ENCODE peak calls at places on chromosomes 6 and 20, in five cellular contexts. U is heart left ventricle, R is tibial nerve, H is left lung, T is mammary epithelial cell. P is an unnamed sample.

GRCh38 chr6:148367418-148368024 is 24.9 kb downstream of the SASH1 start:
- DNase-seq in H (no peak), U (peak; percentile 81), R (peak; percentile 47), T (peak; percentile 42), P (peak; percentile 80)

GRCh38 chr6:70857387-70858077 is 99.3 kb downstream of the B3GAT2 start:
- DNase-seq in R (no peak), H (no peak), U (no peak), T (no peak), P (no peak)

GRCh38 chr6:170232186-170233002 is 58.5 kb downstream of the DLL1 start:
- DNase-seq in U (no peak), R (no peak), T (peak; percentile 18), H (no peak), P (no peak)

GRCh38 chr20:11067359-11067758 is 393.6 kb upstream of the JAG1 start:
- DNase-seq in T (no peak), R (no peak), H (no peak), U (no peak), P (no peak)

GRCh38 chr20:18663932-18664331 is 76.1 kb downstream of the DTD1 start:
- DNase-seq in U (no peak), H (no peak), R (no peak), T (peak; percentile 2), P (no peak)

GRCh38 chr20:330233-331149 is 5.1 kb downstream of the SOX12 start:
- DNase-seq in H (no peak), U (peak; percentile 57), T (peak; percentile 50), R (no peak), P (no peak)

GRCh38 chr6:125952764-125953501 is 3.6 kb upstream of the HINT3 start:
- DNase-seq in T (peak; percentile 34), R (no peak), H (no peak), U (no peak), P (no peak)

GRCh38 chr6:152863618-152864326 is 113.2 kb downstream of the VIP start:
- DNase-seq in T (peak; percentile 51), R (peak; percentile 42), H (peak; percentile 34), U (peak; percentile 60), P (no peak)

GRCh38 chr6:137552809-137553208 is 58.6 kb upstream of the OLIG3 start:
- DNase-seq in T (no peak), U (no peak), R (no peak), H (no peak), P (no peak)

GRCh38 chr20:44448753-44449546 is 26.7 kb upstream of the TTPAL start:
- DNase-seq in U (no peak), R (no peak), T (no peak), H (no peak), P (no peak)

GRCh38 chr6:20866940-20867630 is 332.8 kb downstream of the CDKAL1 start:
- DNase-seq in T (no peak), R (no peak), U (no peak), H (no peak), P (no peak)

GRCh38 chr20:11740975-11741374 is 176.7 kb upstream of the BTBD3 start:
- DNase-seq in U (no peak), T (no peak), R (no peak), H (no peak), P (no peak)

GRCh38 chr6:34568341-34568680 is 12.2 kb upstream of the SPDEF start:
- DNase-seq in R (no peak), H (no peak), T (no peak), U (no peak), P (no peak)

GRCh38 chr20:58622671-58623578 is 28.2 kb upstream of the STX16 start:
- DNase-seq in U (no peak), H (no peak), T (no peak), R (no peak), P (no peak)

GRCh38 chr6:24520929-24521546 is 26.3 kb downstream of the ALDH5A1 start:
- DNase-seq in T (peak; percentile 8), U (no peak), R (no peak), H (peak; percentile 41), P (no peak)

GRCh38 chr20:32333988-32334885 is 23.9 kb upstream of the ASXL1 start:
- DNase-seq in T (no peak), R (no peak), H (peak; percentile 84), U (peak; percentile 84), P (no peak)

GRCh38 chr20:64246616-64247311 is 8.8 kb upstream of the PCMTD2 start:
- DNase-seq in R (no peak), T (no peak), H (no peak), U (no peak), P (no peak)

GRCh38 chr20:20690676-20691476 is 21.6 kb downstream of the RALGAPA2 start:
- DNase-seq in R (no peak), H (no peak), T (no peak), U (no peak), P (no peak)

GRCh38 chr6:146962332-146962731 is 241.9 kb upstream of the STXBP5 start:
- DNase-seq in R (no peak), H (no peak), T (no peak), U (no peak), P (no peak)

GRCh38 chr6:7247179-7247456 is 65.9 kb downstream of the SSR1 start:
- DNase-seq in R (no peak), H (no peak), U (no peak), T (no peak), P (no peak)

GRCh38 chr6:16762265-16762546 is 946 bp upstream of the ATXN1 start:
- DNase-seq in T (no peak), R (no peak), H (no peak), U (no peak), P (no peak)

GRCh38 chr20:31835977-31836852 is 9.2 kb downstream of the FOXS1 start:
- DNase-seq in U (peak; percentile 87), H (peak; percentile 89), R (peak; percentile 87), T (peak; percentile 85), P (peak; percentile 93)

GRCh38 chr6:157571269-157571668 is 190.3 kb downstream of the ZDHHC14 start:
- DNase-seq in T (no peak), U (no peak), H (no peak), R (no peak), P (no peak)
- H3K4me3 ChIP-seq in T (no peak overlapping the region), U (no peak overlapping the region), H (no peak overlapping the region), R (no peak overlapping the region), P (no peak overlapping the region)

GRCh38 chr20:22559711-22560305 is 24.6 kb downstream of the FOXA2 start:
- DNase-seq in R (no peak), T (no peak), U (no peak), H (no peak), P (no peak)
- H3K27ac ChIP-seq in R (no peak overlapping the region), T (no peak overlapping the region), U (no peak overlapping the region), H (no peak overlapping the region), P (no peak overlapping the region)

GRCh38 chr20:23640873-23641667 is 3.3 kb upstream of the CST3 start:
- DNase-seq in H (no peak), U (no peak), R (no peak), T (no peak), P (no peak)
- TF ChIP-seq CTCF in H (no peak), U (no peak), R (no peak), T (no peak), P (no peak)

GRCh38 chr6:108133594-108134179 is 32.1 kb upstream of the NR2E1 start:
- DNase-seq in T (peak; percentile 68), U (peak; percentile 40), R (no peak), H (peak; percentile 63), P (no peak)

GRCh38 chr6:108132863-108133262 is 33.0 kb upstream of the NR2E1 start:
- DNase-seq in R (no peak), H (no peak), T (no peak), U (no peak), P (no peak)

GRCh38 chr6:108134213-108134973 is 31.4 kb upstream of the NR2E1 start:
- DNase-seq in R (no peak), H (no peak), T (no peak), U (no peak), P (no peak)
- H3K4me3 ChIP-seq in R (peak overlapping the region; percentile 52), H (peak overlapping the region; percentile 24), T (peak overlapping the region; percentile 2), U (peak overlapping the region; percentile 55), P (peak overlapping the region; percentile 67)

GRCh38 chr6:89351632-89352328 is 742 bp downstream of the UBE2J1 start:
- DNase-seq in H (no peak), T (no peak), U (no peak), R (no peak), P (no peak)

GRCh38 chr6:89352329-89353117 is at the start of gene UBE2J1:
- DNase-seq in T (peak; percentile 91), H (peak; percentile 97), U (peak; percentile 96), R (peak; percentile 84), P (peak; percentile 97)

GRCh38 chr6:89353118-89353556 is 615 bp upstream of the UBE2J1 start:
- DNase-seq in U (no peak), T (no peak), R (no peak), H (no peak), P (no peak)

GRCh38 chr6:89355511-89356185 is 3.1 kb upstream of the UBE2J1 start:
- DNase-seq in H (no peak), U (no peak), T (no peak), R (no peak), P (no peak)

DNA sequence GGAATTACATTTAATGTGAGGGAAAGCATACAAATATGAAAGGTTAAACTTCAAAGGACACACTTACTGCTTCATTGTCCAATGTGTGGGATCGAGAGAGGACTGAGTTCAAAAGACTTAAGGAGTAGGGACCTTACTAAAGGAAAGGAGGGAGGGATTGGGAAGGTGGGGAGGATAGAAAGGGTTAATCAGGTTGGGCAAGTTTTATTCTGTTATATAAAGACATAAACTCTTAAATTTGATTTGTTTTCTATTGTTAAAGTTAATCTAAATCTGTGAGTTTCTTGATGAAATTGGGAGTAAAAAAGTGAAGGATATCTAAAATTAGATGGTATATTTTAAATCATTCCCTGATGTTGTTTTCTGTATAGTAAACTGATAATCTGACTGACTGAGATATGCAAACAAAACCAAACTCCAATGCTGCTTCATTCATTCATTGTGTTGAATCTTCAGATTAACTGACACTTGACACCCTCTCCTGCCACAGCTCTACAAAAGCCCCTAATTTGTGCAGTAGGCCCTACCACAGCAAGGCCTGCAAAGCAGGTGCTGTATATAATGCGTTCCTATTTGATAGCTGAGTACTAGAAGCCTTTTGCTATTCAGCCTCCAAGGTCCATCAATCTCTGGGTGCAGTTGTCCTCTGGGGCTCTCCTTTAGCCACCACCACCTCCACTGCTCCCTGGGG is 1.3 kb upstream of the UBE2J1 start:
- DNase-seq in R (no peak), T (no peak), U (no peak), H (no peak), P (no peak)
- H3K27ac ChIP-seq in R (peak overlapping the region; percentile 99), T (no peak overlapping the region), U (no peak overlapping the region), H (no peak overlapping the region), P (no peak overlapping the region)